ENCODE peak calls at places on chromosomes 3 and 15, in eight cellular contexts. F is activated B cell treated with CpG ODN at 0.5 μM for 24 hours, Q is fibroblast of the aortic adventitia, U is AG10803, N is heart left ventricle, H is choroid plexus epithelial cell, T is mesothelial cell of epicardium, R is neural progenitor cell. D is an unnamed sample.

GRCh38 chr3:70726966-70727365 is 414.5 kb upstream of the MDFIC2 start:
- DNase-seq in R (no peak), N (no peak), Q (peak), T (no peak), U (peak), F (no peak), H (peak), D (no peak)

GRCh38 chr3:128123538-128124368 is at the start of gene RUVBL1:
- DNase-seq in U (peak), N (peak), T (peak), Q (peak), H (peak), R (peak), F (peak), D (peak)

GRCh38 chr3:51637941-51638471 is 33.0 kb upstream of the TEX264 start:
- DNase-seq in R (peak), F (no peak), T (no peak), Q (peak), U (peak), H (peak), N (no peak), D (no peak)

GRCh38 chr15:71588746-71589145 is 221.6 kb upstream of the NR2E3 start:
- DNase-seq in N (no peak), H (peak), U (peak), F (no peak), Q (peak), T (no peak), R (no peak), D (no peak)

GRCh38 chr3:122263974-122264588 is 61.0 kb upstream of the CSTA start:
- DNase-seq in R (no peak), U (no peak), F (no peak), Q (no peak), N (no peak), T (no peak), H (no peak), D (no peak)

GRCh38 chr3:39154323-39155021 is 1.1 kb upstream of the CSRNP1 start:
- DNase-seq in F (no peak), Q (no peak), R (peak), T (no peak), H (no peak), N (no peak), U (no peak), D (no peak)

GRCh38 chr3:108588616-108589015 is 622 bp downstream of the CIP2A start:
- DNase-seq in N (no peak), U (no peak), H (peak), R (no peak), T (no peak), Q (peak), F (no peak), D (no peak)

GRCh38 chr3:124883766-124884473 is 3.2 kb downstream of the ITGB5 start:
- DNase-seq in R (peak), H (no peak), Q (peak), U (peak), N (no peak), F (no peak), T (no peak), D (no peak)

GRCh38 chr3:143280984-143281383 is 161.4 kb downstream of the CHST2 start:
- DNase-seq in U (no peak), F (no peak), N (no peak), Q (no peak), T (no peak), H (peak), R (no peak), D (no peak)

GRCh38 chr15:62165029-62165792 is at the start of gene C2CD4B:
- DNase-seq in H (no peak), Q (no peak), F (no peak), N (peak), T (no peak), U (no peak), R (peak), D (no peak)

GRCh38 chr15:67176195-67176971 is 78.1 kb downstream of the AAGAB start:
- DNase-seq in F (no peak), R (peak), T (no peak), Q (no peak), N (no peak), H (no peak), U (no peak), D (no peak)

GRCh38 chr3:66039590-66039887 is 821 bp upstream of the MAGI1 start:
- DNase-seq in Q (peak), H (peak), U (peak), F (no peak), R (peak), T (peak), N (peak), D (no peak)

GRCh38 chr15:92043283-92043682 is 189.8 kb downstream of the SLCO3A1 start:
- DNase-seq in Q (no peak), F (no peak), T (no peak), U (no peak), N (no peak), H (no peak), R (no peak), D (no peak)

GRCh38 chr3:127035672-127036071 is 52.8 kb downstream of the PLXNA1 start:
- DNase-seq in R (no peak), N (peak), F (no peak), Q (peak), U (no peak), H (peak), T (no peak), D (no peak)

GRCh38 chr3:162143181-162143580 is 646.6 kb downstream of the OTOL1 start:
- DNase-seq in Q (no peak), T (no peak), U (no peak), R (no peak), N (no peak), F (no peak), H (no peak), D (no peak)

GRCh38 chr3:45437388-45437787 is 49.0 kb downstream of the LARS2 start:
- DNase-seq in H (peak), F (no peak), N (no peak), T (no peak), U (peak), R (no peak), Q (peak), D (no peak)

GRCh38 chr15:57384816-57385215 is 8.5 kb downstream of the CGNL1 start:
- DNase-seq in U (no peak), T (no peak), H (peak), F (no peak), N (no peak), R (no peak), Q (peak), D (no peak)

GRCh38 chr3:184284696-184285095 is 8.9 kb downstream of the ECE2 start:
- DNase-seq in U (peak), T (no peak), H (peak), F (no peak), Q (peak), N (peak), R (peak), D (no peak)

GRCh38 chr15:41115652-41116115 is 396 bp downstream of the INO80 start:
- DNase-seq in F (peak), H (peak), R (peak), Q (peak), U (peak), T (no peak), N (peak), D (peak)

GRCh38 chr15:74378853-74379252 is 11.4 kb upstream of the CYP11A1 start:
- DNase-seq in F (no peak), T (peak), U (peak), R (no peak), Q (peak), N (no peak), H (peak), D (no peak)

GRCh38 chr3:127566801-127567200 is 23.7 kb downstream of the TPRA1 start:
- DNase-seq in T (no peak), Q (no peak), R (peak), U (no peak), F (no peak), H (no peak), N (no peak), D (no peak)

GRCh38 chr15:34650177-34650576 is 66.7 kb upstream of the GOLGA8B start:
- DNase-seq in U (peak), N (no peak), T (no peak), Q (peak), H (peak), F (no peak), R (no peak), D (no peak)

GRCh38 chr3:13877911-13878710 is 1.8 kb downstream of the WNT7A start:
- DNase-seq in U (no peak), R (peak), Q (no peak), T (no peak), F (no peak), N (no peak), H (no peak), D (no peak)

GRCh38 chr3:18415132-18415531 is 10.0 kb downstream of the SATB1 start:
- DNase-seq in T (no peak), R (no peak), F (no peak), N (no peak), U (no peak), Q (no peak), H (no peak), D (no peak)

GRCh38 chr3:194043516-194043915 is 92.4 kb upstream of the HES1 start:
- DNase-seq in U (peak), N (no peak), R (no peak), T (no peak), H (peak), F (no peak), Q (no peak), D (no peak)

GRCh38 chr3:196778755-196779154 is 39.1 kb downstream of the PAK2 start:
- DNase-seq in Q (peak), F (no peak), R (no peak), T (no peak), H (peak), U (peak), N (no peak), D (no peak)

GRCh38 chr3:65856907-65857306 is 181.8 kb downstream of the MAGI1 start:
- DNase-seq in T (no peak), R (no peak), U (no peak), Q (peak), N (no peak), F (no peak), H (no peak), D (no peak)

GRCh38 chr3:50390523-50391177 is 31.3 kb upstream of the TMEM115 start:
- DNase-seq in H (no peak), N (peak), R (no peak), T (no peak), Q (no peak), U (no peak), F (no peak), D (no peak)

GRCh38 chr15:30043211-30043655 is 39.5 kb upstream of the GOLGA8J start:
- DNase-seq in N (no peak), H (peak), R (no peak), F (no peak), Q (peak), U (peak), T (no peak), D (no peak)

GRCh38 chr3:50385741-50386140 is 26.4 kb upstream of the TMEM115 start:
- DNase-seq in U (no peak), T (no peak), R (no peak), F (no peak), N (no peak), H (no peak), Q (no peak), D (no peak)

GRCh38 chr3:29286841-29287240 is 6.0 kb downstream of the RBMS3 start:
- DNase-seq in H (peak), U (peak), Q (peak), T (no peak), R (no peak), F (no peak), N (no peak), D (no peak)

GRCh38 chr15:38930851-38931572 is 366.4 kb upstream of the RASGRP1 start:
- DNase-seq in N (no peak), R (no peak), T (no peak), F (no peak), H (peak), Q (peak), U (peak), D (no peak)

GRCh38 chr15:91965501-91966180 is 112.1 kb downstream of the SLCO3A1 start:
- DNase-seq in T (no peak), R (no peak), Q (peak), N (no peak), U (peak), H (no peak), F (no peak), D (no peak)

GRCh38 chr3:172362583-172362982 is 85.7 kb downstream of the GHSR start:
- DNase-seq in R (no peak), F (no peak), Q (no peak), T (no peak), H (no peak), U (no peak), N (no peak), D (no peak)

GRCh38 chr3:62529230-62529629 is 155.9 kb upstream of the FEZF2 start:
- DNase-seq in H (peak), U (peak), F (no peak), Q (peak), T (peak), N (peak), R (peak), D (no peak)

GRCh38 chr3:69787436-69788168 is 48.3 kb downstream of the MITF start:
- DNase-seq in T (no peak), F (no peak), R (no peak), H (peak), N (no peak), U (peak), Q (peak), D (no peak)

GRCh38 chr15:78405336-78405924 is 32.6 kb upstream of the IREB2 start:
- DNase-seq in N (no peak), U (no peak), H (no peak), F (no peak), R (peak), T (no peak), Q (no peak), D (no peak)

GRCh38 chr3:107846282-107846852 is 244.5 kb downstream of the CD47 start:
- DNase-seq in Q (peak), U (peak), T (peak), R (peak), F (no peak), N (peak), H (peak), D (no peak)

DNA sequence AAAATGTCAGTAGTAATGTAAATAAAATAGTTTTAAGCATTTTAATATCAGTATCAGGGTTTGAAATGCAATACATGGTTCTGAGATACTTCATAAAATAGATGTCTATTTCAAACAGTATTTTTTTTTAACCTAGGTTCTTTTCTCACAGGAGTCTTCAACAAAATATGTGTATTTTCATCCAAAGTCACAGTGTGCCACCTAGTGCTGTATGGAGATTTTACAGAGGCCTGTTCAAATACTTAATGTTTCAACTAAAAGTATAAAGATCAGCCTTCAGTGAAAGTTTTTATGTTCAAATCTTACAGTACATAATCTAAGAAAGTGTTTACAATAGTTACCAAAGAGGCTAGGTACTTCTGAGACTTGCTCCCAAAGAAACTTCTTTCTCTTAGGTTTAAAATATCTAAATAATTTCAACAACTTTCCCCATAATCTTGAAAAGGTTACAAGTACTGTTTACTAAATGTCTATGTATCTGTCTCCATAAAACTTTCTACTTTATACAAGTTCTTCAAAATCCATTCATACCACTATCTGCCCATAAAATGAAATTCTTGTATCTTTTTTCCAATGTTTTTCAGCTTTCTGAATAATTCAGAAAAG is 38.3 kb downstream of the SCAPER start:
- DNase-seq in F (no peak), T (no peak), R (peak), Q (peak), H (peak), N (no peak), U (peak), D (no peak)
- TF ChIP-seq CTCF in F (no peak), T (peak), R (peak), Q (peak), H (peak), N (peak), U (peak), D (no peak)

GRCh38 chr3:59563966-59564365 is 514.1 kb upstream of the CFAP20DC start:
- DNase-seq in Q (peak), U (peak), H (peak), R (no peak), N (no peak), T (no peak), F (no peak), D (no peak)
- TF ChIP-seq CTCF in Q (no peak), U (no peak), H (no peak), R (no peak), N (no peak), T (no peak), F (no peak), D (no peak)

GRCh38 chr15:65829150-65829764 is 37.2 kb upstream of the DENND4A start:
- DNase-seq in Q (peak), T (no peak), N (no peak), U (no peak), R (peak), F (no peak), H (peak), D (no peak)
- TF ChIP-seq CTCF in Q (peak), T (peak), N (peak), U (peak), R (peak), F (no peak), H (peak), D (peak)

GRCh38 chr3:163273694-163274093 is 1777.1 kb downstream of the OTOL1 start:
- DNase-seq in T (no peak), F (no peak), R (no peak), Q (no peak), H (no peak), N (no peak), U (no peak), D (no peak)
- TF ChIP-seq CTCF in T (no peak), F (no peak), R (no peak), Q (no peak), H (no peak), N (no peak), U (no peak), D (no peak)

DNA sequence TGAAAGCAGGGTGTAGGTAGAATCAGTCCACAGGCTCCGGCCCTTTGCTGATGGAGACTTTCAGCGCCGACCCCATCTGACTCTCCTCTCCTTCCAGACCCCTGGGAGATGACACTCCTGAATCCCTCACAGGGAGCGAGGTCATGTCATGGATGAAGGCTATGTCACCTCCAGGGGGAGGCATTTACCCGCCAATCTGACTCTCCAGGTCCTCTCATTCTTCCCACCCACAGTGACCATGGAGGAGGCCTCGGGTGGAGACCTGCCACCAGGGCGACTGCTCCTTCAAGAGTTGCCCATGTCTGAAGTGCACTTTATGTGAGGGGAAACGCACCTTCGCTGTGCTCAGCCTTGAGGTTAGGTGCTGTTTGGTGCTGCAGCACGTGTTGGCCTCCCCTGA is 112.7 kb downstream of the KLF13 start:
- DNase-seq in H (no peak), R (peak), F (no peak), Q (no peak), U (no peak), N (no peak), T (no peak), D (no peak)
- TF ChIP-seq CTCF in H (peak), R (peak), F (no peak), Q (no peak), U (peak), N (peak), T (no peak), D (peak)

GRCh38 chr3:85342915-85343314 is 384.1 kb downstream of the CADM2 start:
- DNase-seq in H (peak), R (peak), T (no peak), Q (no peak), N (no peak), F (no peak), U (no peak), D (no peak)
- TF ChIP-seq CTCF in H (peak), R (peak), T (no peak), Q (no peak), N (peak), F (no peak), U (no peak), D (no peak)

D was measured in esophagus squamous epithelium.